ENCODE peak calls at places on chromosome 11, in five cellular contexts. One of them, this sample, is unnamed.

GRCh38 chr11:10743354-10744035 is 7.6 kb upstream of the CTR9 start:
- DNase-seq in mucosa of gallbladder: no peak
- DNase-seq in sciatic nerve: no peak
- DNase-seq in neural progenitor cell: no peak
- DNase-seq in fibroblast of pulmonary artery: no peak
- DNase-seq in this sample: no peak

GRCh38 chr11:81987829-81988472 is 745.7 kb downstream of the FAM181B start:
- DNase-seq in mucosa of gallbladder: peak; percentile 67
- DNase-seq in sciatic nerve: no peak
- DNase-seq in neural progenitor cell: no peak
- DNase-seq in fibroblast of pulmonary artery: peak; percentile 30
- DNase-seq in this sample: no peak

GRCh38 chr11:73532310-73532709 is 65.6 kb downstream of the FAM168A start:
- DNase-seq in mucosa of gallbladder: no peak
- DNase-seq in sciatic nerve: no peak
- DNase-seq in neural progenitor cell: no peak
- DNase-seq in fibroblast of pulmonary artery: no peak
- DNase-seq in this sample: no peak

GRCh38 chr11:69905202-69905535 is 86.0 kb upstream of the FGF3 start:
- DNase-seq in mucosa of gallbladder: no peak
- DNase-seq in sciatic nerve: no peak
- DNase-seq in neural progenitor cell: no peak
- DNase-seq in fibroblast of pulmonary artery: no peak
- DNase-seq in this sample: no peak

GRCh38 chr11:5226732-5227327 is at the start of gene HBB:
- DNase-seq in mucosa of gallbladder: no peak
- DNase-seq in sciatic nerve: no peak
- DNase-seq in neural progenitor cell: no peak
- DNase-seq in fibroblast of pulmonary artery: no peak
- DNase-seq in this sample: no peak

GRCh38 chr11:117580866-117581265 is 216.2 kb downstream of the DSCAML1 start:
- DNase-seq in mucosa of gallbladder: no peak
- DNase-seq in sciatic nerve: no peak
- DNase-seq in neural progenitor cell: no peak
- DNase-seq in fibroblast of pulmonary artery: no peak
- DNase-seq in this sample: peak; percentile 63

GRCh38 chr11:116112031-116112935 is 608.1 kb upstream of the CADM1 start:
- DNase-seq in mucosa of gallbladder: no peak
- DNase-seq in sciatic nerve: no peak
- DNase-seq in neural progenitor cell: no peak
- DNase-seq in fibroblast of pulmonary artery: no peak
- DNase-seq in this sample: no peak

GRCh38 chr11:115247404-115247803 is 256.8 kb downstream of the CADM1 start:
- DNase-seq in mucosa of gallbladder: no peak
- DNase-seq in sciatic nerve: no peak
- DNase-seq in neural progenitor cell: no peak
- DNase-seq in fibroblast of pulmonary artery: no peak
- DNase-seq in this sample: no peak

GRCh38 chr11:75639752-75640151 is 29.1 kb downstream of the MAP6 start:
- DNase-seq in mucosa of gallbladder: peak; percentile 72
- DNase-seq in sciatic nerve: peak; percentile 83
- DNase-seq in neural progenitor cell: peak; percentile 47
- DNase-seq in fibroblast of pulmonary artery: peak; percentile 68
- DNase-seq in this sample: peak; percentile 81

GRCh38 chr11:44993971-44994705 is 43.5 kb upstream of the TP53I11 start:
- DNase-seq in mucosa of gallbladder: no peak
- DNase-seq in sciatic nerve: no peak
- DNase-seq in neural progenitor cell: no peak
- DNase-seq in fibroblast of pulmonary artery: no peak
- DNase-seq in this sample: peak; percentile 50

GRCh38 chr11:113874920-113875413 is 405 bp downstream of the USP28 start:
- DNase-seq in mucosa of gallbladder: no peak
- DNase-seq in sciatic nerve: no peak
- DNase-seq in neural progenitor cell: peak; percentile 39
- DNase-seq in fibroblast of pulmonary artery: peak; percentile 35
- DNase-seq in this sample: no peak

GRCh38 chr11:67099841-67100324 is 19.2 kb upstream of the KDM2A start:
- DNase-seq in mucosa of gallbladder: no peak
- DNase-seq in sciatic nerve: no peak
- DNase-seq in neural progenitor cell: no peak
- DNase-seq in fibroblast of pulmonary artery: no peak
- DNase-seq in this sample: no peak

GRCh38 chr11:69440876-69441275 is 40.6 kb upstream of the LINC01488 start:
- DNase-seq in mucosa of gallbladder: no peak
- DNase-seq in sciatic nerve: no peak
- DNase-seq in neural progenitor cell: no peak
- DNase-seq in fibroblast of pulmonary artery: no peak
- DNase-seq in this sample: no peak

GRCh38 chr11:29260939-29261705 is 755.7 kb downstream of the KCNA4 start:
- DNase-seq in mucosa of gallbladder: peak; percentile 25
- DNase-seq in sciatic nerve: no peak
- DNase-seq in neural progenitor cell: no peak
- DNase-seq in fibroblast of pulmonary artery: peak; percentile 26
- DNase-seq in this sample: no peak

This sample was measured in cardiac septum.